ENCODE peak calls at places on chromosomes 16 and 17, in six cellular contexts. One of them, this sample, is unnamed.

GRCh38 chr17:61208301-61209098 is 191.1 kb upstream of the TBX2 start:
- DNase-seq in cardiac muscle cell: peak
- DNase-seq in heart left ventricle: no peak
- DNase-seq in CD4-positive, alpha-beta T cell: no peak
- DNase-seq in AG10803: no peak
- DNase-seq in PC-3: no peak
- DNase-seq in this sample: no peak

GRCh38 chr17:53335443-53335842 is 487.3 kb upstream of the KIF2B start:
- DNase-seq in AG10803: no peak
- DNase-seq in PC-3: no peak
- DNase-seq in cardiac muscle cell: no peak
- DNase-seq in heart left ventricle: no peak
- DNase-seq in CD4-positive, alpha-beta T cell: no peak
- DNase-seq in this sample: no peak

GRCh38 chr16:68420366-68420765 is 27.9 kb downstream of the SMPD3 start:
- DNase-seq in AG10803: no peak
- DNase-seq in CD4-positive, alpha-beta T cell: no peak
- DNase-seq in cardiac muscle cell: no peak
- DNase-seq in PC-3: no peak
- DNase-seq in heart left ventricle: no peak
- DNase-seq in this sample: no peak

GRCh38 chr17:36527851-36528250 is 6.8 kb downstream of the MYO19 start:
- DNase-seq in AG10803: no peak
- DNase-seq in PC-3: no peak
- DNase-seq in heart left ventricle: no peak
- DNase-seq in CD4-positive, alpha-beta T cell: no peak
- DNase-seq in cardiac muscle cell: no peak
- DNase-seq in this sample: peak

GRCh38 chr17:7834554-7834890 is 505 bp downstream of the KDM6B start:
- DNase-seq in heart left ventricle: peak
- DNase-seq in PC-3: no peak
- DNase-seq in CD4-positive, alpha-beta T cell: peak
- DNase-seq in cardiac muscle cell: no peak
- DNase-seq in AG10803: no peak
- DNase-seq in this sample: peak

GRCh38 chr17:56292010-56292409 is 138.7 kb downstream of the ANKFN1 start:
- DNase-seq in cardiac muscle cell: no peak
- DNase-seq in heart left ventricle: no peak
- DNase-seq in PC-3: peak
- DNase-seq in CD4-positive, alpha-beta T cell: no peak
- DNase-seq in AG10803: peak
- DNase-seq in this sample: no peak

GRCh38 chr16:16014329-16015224 is 65.2 kb downstream of the ABCC1 start:
- DNase-seq in heart left ventricle: peak
- DNase-seq in PC-3: peak
- DNase-seq in AG10803: peak
- DNase-seq in CD4-positive, alpha-beta T cell: no peak
- DNase-seq in cardiac muscle cell: peak
- DNase-seq in this sample: no peak

GRCh38 chr16:3625911-3626732 is 14.7 kb upstream of the SLX4 start:
- DNase-seq in AG10803: peak
- DNase-seq in CD4-positive, alpha-beta T cell: no peak
- DNase-seq in heart left ventricle: no peak
- DNase-seq in cardiac muscle cell: peak
- DNase-seq in PC-3: no peak
- DNase-seq in this sample: no peak

GRCh38 chr16:87384162-87384999 is 805 bp upstream of the FBXO31 start:
- DNase-seq in heart left ventricle: peak
- DNase-seq in AG10803: no peak
- DNase-seq in PC-3: no peak
- DNase-seq in CD4-positive, alpha-beta T cell: no peak
- DNase-seq in cardiac muscle cell: no peak
- DNase-seq in this sample: peak

GRCh38 chr17:78737332-78737731 is 44.7 kb downstream of the CYTH1 start:
- DNase-seq in PC-3: peak
- DNase-seq in heart left ventricle: no peak
- DNase-seq in AG10803: peak
- DNase-seq in CD4-positive, alpha-beta T cell: no peak
- DNase-seq in cardiac muscle cell: peak
- DNase-seq in this sample: no peak

GRCh38 chr17:80030730-80031410 is 4.8 kb downstream of the TBC1D16 start:
- DNase-seq in AG10803: no peak
- DNase-seq in PC-3: peak
- DNase-seq in heart left ventricle: no peak
- DNase-seq in CD4-positive, alpha-beta T cell: no peak
- DNase-seq in cardiac muscle cell: no peak
- DNase-seq in this sample: peak

GRCh38 chr16:47072158-47072557 is 71.6 kb downstream of the NETO2 start:
- DNase-seq in CD4-positive, alpha-beta T cell: no peak
- DNase-seq in AG10803: no peak
- DNase-seq in PC-3: no peak
- DNase-seq in heart left ventricle: no peak
- DNase-seq in cardiac muscle cell: no peak
- DNase-seq in this sample: no peak

GRCh38 chr16:69942627-69943170 is 8.4 kb upstream of the CLEC18A start:
- DNase-seq in heart left ventricle: no peak
- DNase-seq in AG10803: no peak
- DNase-seq in cardiac muscle cell: no peak
- DNase-seq in CD4-positive, alpha-beta T cell: no peak
- DNase-seq in PC-3: no peak
- DNase-seq in this sample: no peak

GRCh38 chr16:60107920-60108319 is 1373.8 kb upstream of the GOT2 start:
- DNase-seq in heart left ventricle: no peak
- DNase-seq in PC-3: no peak
- DNase-seq in AG10803: no peak
- DNase-seq in CD4-positive, alpha-beta T cell: no peak
- DNase-seq in cardiac muscle cell: no peak
- DNase-seq in this sample: no peak

GRCh38 chr17:51050291-51051033 is 70.2 kb downstream of the SPAG9 start:
- DNase-seq in PC-3: peak
- DNase-seq in AG10803: no peak
- DNase-seq in heart left ventricle: no peak
- DNase-seq in cardiac muscle cell: no peak
- DNase-seq in CD4-positive, alpha-beta T cell: no peak
- DNase-seq in this sample: no peak

GRCh38 chr17:43467981-43468541 is 15.7 kb upstream of the DHX8 start:
- DNase-seq in heart left ventricle: no peak
- DNase-seq in AG10803: peak
- DNase-seq in PC-3: no peak
- DNase-seq in CD4-positive, alpha-beta T cell: no peak
- DNase-seq in cardiac muscle cell: peak
- DNase-seq in this sample: no peak

DNA sequence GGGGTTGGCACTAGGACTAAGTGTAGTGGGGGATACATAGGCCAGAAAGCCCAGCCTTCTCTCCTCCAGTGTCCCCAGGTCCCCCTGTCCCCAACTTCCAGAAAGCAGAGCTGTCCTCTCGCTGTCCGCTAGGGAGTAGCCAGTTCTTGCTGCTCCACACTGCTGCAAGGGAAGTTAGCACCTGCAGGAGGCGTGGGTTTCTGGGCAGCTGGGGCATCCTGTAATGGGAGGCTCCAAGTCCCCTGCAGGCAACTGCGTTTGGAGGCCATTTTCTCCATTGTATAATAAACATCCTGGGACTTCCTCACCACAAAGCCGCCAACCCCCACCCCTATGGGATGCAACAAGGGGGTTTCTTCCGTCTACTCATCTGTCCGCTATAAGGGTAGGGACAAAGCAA is 1.7 kb downstream of the RPRML start:
- DNase-seq in PC-3: peak
- DNase-seq in heart left ventricle: no peak
- DNase-seq in AG10803: no peak
- DNase-seq in CD4-positive, alpha-beta T cell: no peak
- DNase-seq in cardiac muscle cell: peak
- DNase-seq in this sample: no peak
- TF ChIP-seq CTCF in PC-3: peak
- TF ChIP-seq CTCF in heart left ventricle: no peak
- TF ChIP-seq CTCF in AG10803: peak
- TF ChIP-seq CTCF in CD4-positive, alpha-beta T cell: no peak
- TF ChIP-seq CTCF in cardiac muscle cell: peak
- TF ChIP-seq CTCF in this sample: peak

GRCh38 chr17:45425125-45425983 is 7.3 kb downstream of the ARHGAP27 start:
- DNase-seq in PC-3: peak
- DNase-seq in cardiac muscle cell: peak
- DNase-seq in CD4-positive, alpha-beta T cell: no peak
- DNase-seq in heart left ventricle: peak
- DNase-seq in AG10803: peak
- DNase-seq in this sample: peak
- TF ChIP-seq CTCF in PC-3: peak
- TF ChIP-seq CTCF in cardiac muscle cell: peak
- TF ChIP-seq CTCF in CD4-positive, alpha-beta T cell: no peak
- TF ChIP-seq CTCF in heart left ventricle: peak
- TF ChIP-seq CTCF in AG10803: peak
- TF ChIP-seq CTCF in this sample: peak

GRCh38 chr17:73420897-73421296 is 109.1 kb upstream of the CDC42EP4 start:
- DNase-seq in PC-3: peak
- DNase-seq in CD4-positive, alpha-beta T cell: no peak
- DNase-seq in cardiac muscle cell: peak
- DNase-seq in AG10803: no peak
- DNase-seq in heart left ventricle: no peak
- DNase-seq in this sample: no peak
- TF ChIP-seq CTCF in PC-3: peak
- TF ChIP-seq CTCF in CD4-positive, alpha-beta T cell: no peak
- TF ChIP-seq CTCF in cardiac muscle cell: peak
- TF ChIP-seq CTCF in AG10803: peak
- TF ChIP-seq CTCF in heart left ventricle: no peak
- TF ChIP-seq CTCF in this sample: no peak

GRCh38 chr17:40714473-40714872 is 10.9 kb upstream of the KRT24 start:
- DNase-seq in heart left ventricle: no peak
- DNase-seq in cardiac muscle cell: no peak
- DNase-seq in PC-3: no peak
- DNase-seq in AG10803: no peak
- DNase-seq in CD4-positive, alpha-beta T cell: no peak
- DNase-seq in this sample: no peak
- TF ChIP-seq CTCF in heart left ventricle: no peak
- TF ChIP-seq CTCF in cardiac muscle cell: no peak
- TF ChIP-seq CTCF in PC-3: peak
- TF ChIP-seq CTCF in AG10803: no peak
- TF ChIP-seq CTCF in CD4-positive, alpha-beta T cell: no peak
- TF ChIP-seq CTCF in this sample: no peak

GRCh38 chr16:57651344-57652333 is 16.5 kb upstream of the ADGRG3 start:
- DNase-seq in PC-3: no peak
- DNase-seq in CD4-positive, alpha-beta T cell: no peak
- DNase-seq in AG10803: no peak
- DNase-seq in cardiac muscle cell: no peak
- DNase-seq in heart left ventricle: no peak
- DNase-seq in this sample: no peak
- TF ChIP-seq CTCF in PC-3: no peak
- TF ChIP-seq CTCF in CD4-positive, alpha-beta T cell: no peak
- TF ChIP-seq CTCF in AG10803: no peak
- TF ChIP-seq CTCF in cardiac muscle cell: no peak
- TF ChIP-seq CTCF in heart left ventricle: no peak
- TF ChIP-seq CTCF in this sample: no peak

GRCh38 chr16:74982303-74982702 is 2.6 kb downstream of the WDR59 start:
- DNase-seq in AG10803: no peak
- DNase-seq in CD4-positive, alpha-beta T cell: no peak
- DNase-seq in heart left ventricle: no peak
- DNase-seq in cardiac muscle cell: no peak
- DNase-seq in PC-3: no peak
- DNase-seq in this sample: no peak
- TF ChIP-seq CTCF in AG10803: no peak
- TF ChIP-seq CTCF in CD4-positive, alpha-beta T cell: no peak
- TF ChIP-seq CTCF in heart left ventricle: no peak
- TF ChIP-seq CTCF in cardiac muscle cell: no peak
- TF ChIP-seq CTCF in PC-3: no peak
- TF ChIP-seq CTCF in this sample: no peak

DNA sequence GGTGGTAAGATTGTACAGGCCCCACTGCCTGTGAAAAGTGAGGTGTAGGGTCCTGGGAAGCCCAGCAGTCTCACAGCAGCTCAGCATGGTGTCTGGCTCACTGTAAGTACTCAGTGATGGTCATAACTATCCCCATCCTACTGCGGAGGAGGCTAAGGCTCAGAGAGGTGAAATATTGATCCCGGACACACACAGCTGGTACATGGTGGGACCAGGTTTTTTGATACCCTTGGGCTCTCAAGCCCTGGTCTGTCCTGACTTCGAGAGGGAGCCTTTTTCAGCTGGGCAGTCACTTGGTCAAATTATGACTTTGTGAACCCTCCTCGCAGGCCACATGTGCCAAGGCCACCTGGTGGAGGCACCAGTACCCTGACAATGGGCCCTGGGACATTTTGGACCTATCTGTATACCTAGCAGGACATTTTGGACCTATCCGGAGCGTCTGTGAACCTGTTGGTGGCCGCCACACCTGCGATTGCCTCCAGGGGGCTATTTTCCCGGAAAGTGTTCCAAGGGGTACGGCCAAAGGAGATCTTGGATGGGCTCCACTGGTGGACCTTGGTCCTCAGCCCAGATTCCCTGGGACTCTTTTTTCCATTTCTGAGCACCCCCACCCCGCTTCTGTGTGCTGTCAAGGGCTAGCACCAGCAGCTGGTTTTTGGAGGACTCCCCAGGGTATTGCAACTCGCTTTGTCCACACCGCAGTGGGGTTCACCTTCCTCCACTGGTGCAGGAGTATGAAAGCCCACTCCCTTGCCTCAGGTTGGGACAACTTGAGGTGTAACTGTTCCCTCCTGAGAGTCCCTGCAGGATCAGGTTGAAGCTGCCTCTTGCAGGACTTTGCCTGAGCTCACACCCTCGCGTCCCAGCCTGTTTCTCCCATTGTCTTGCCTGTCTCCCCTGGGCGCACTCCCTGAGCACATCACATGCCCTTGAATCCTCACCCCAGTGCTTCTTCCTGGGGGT is 83.6 kb upstream of the NKD1 start:
- DNase-seq in heart left ventricle: no peak
- DNase-seq in PC-3: no peak
- DNase-seq in CD4-positive, alpha-beta T cell: no peak
- DNase-seq in cardiac muscle cell: no peak
- DNase-seq in AG10803: no peak
- DNase-seq in this sample: peak
- TF ChIP-seq CTCF in heart left ventricle: no peak
- TF ChIP-seq CTCF in PC-3: no peak
- TF ChIP-seq CTCF in CD4-positive, alpha-beta T cell: no peak
- TF ChIP-seq CTCF in cardiac muscle cell: no peak
- TF ChIP-seq CTCF in AG10803: no peak
- TF ChIP-seq CTCF in this sample: no peak

DNA sequence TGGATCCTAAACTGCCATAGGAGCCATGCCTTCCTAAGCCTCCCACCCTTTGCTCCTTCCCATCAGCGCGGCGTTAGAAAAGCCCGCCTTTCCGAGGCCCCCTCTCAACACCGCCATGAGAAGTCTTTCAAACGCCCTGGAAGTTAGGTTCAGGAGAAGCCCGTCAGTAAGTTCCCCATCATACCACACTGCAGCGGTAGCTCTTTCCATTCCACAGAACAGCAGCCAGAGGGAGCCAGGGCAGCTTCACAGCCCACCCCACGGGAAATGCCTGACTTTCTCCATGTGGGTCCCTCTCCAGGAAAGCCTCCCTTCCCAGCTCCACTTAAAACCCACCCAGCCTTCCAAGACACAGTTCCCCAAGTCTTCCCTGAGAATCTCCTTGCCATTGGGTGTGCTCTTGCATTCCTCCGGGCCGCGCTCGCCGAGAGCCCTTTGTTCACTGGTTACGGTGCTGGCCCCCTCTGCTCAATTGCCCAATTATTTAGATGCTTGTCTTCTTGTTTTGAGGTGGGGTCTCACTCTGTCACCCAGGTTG is 28.7 kb downstream of the KIAA0513 start:
- DNase-seq in cardiac muscle cell: peak
- DNase-seq in AG10803: peak
- DNase-seq in PC-3: no peak
- DNase-seq in heart left ventricle: no peak
- DNase-seq in CD4-positive, alpha-beta T cell: no peak
- DNase-seq in this sample: no peak
- TF ChIP-seq CTCF in cardiac muscle cell: peak
- TF ChIP-seq CTCF in AG10803: peak
- TF ChIP-seq CTCF in PC-3: no peak
- TF ChIP-seq CTCF in heart left ventricle: peak
- TF ChIP-seq CTCF in CD4-positive, alpha-beta T cell: peak
- TF ChIP-seq CTCF in this sample: peak

This sample was measured in upper lobe of right lung.